ENCODE peak calls at places on chromosomes 4 and X, in five cellular contexts. J is H9, E is pancreas, C is heart right ventricle, W is ovary. K is an unnamed sample.

GRCh38 chrX:152989292-152989658 is 4.6 kb downstream of the PNMA5 start:
- DNase-seq in J (no peak), E (no peak), C (no peak), W (no peak), K (no peak)

GRCh38 chr4:118367872-118368271 is 15.1 kb upstream of the PRSS12 start:
- DNase-seq in J (no peak), E (no peak), C (no peak), W (no peak), K (no peak)

GRCh38 chrX:49053223-49054072 is 5.4 kb upstream of the CCDC120 start:
- DNase-seq in J (peak; percentile 79), E (peak; percentile 84), C (no peak), W (peak; percentile 72), K (peak; percentile 50)

GRCh38 chr4:13615162-13615561 is 12.4 kb downstream of the BOD1L1 start:
- DNase-seq in J (no peak), E (no peak), C (no peak), W (no peak), K (no peak)

GRCh38 chr4:83334425-83335241 is at the start of gene HPSE:
- DNase-seq in J (peak; percentile 93), E (peak; percentile 79), C (peak; percentile 63), W (peak; percentile 81), K (peak; percentile 84)

GRCh38 chr4:85669992-85670548 is 195.1 kb downstream of the ARHGAP24 start:
- DNase-seq in J (no peak), E (no peak), C (no peak), W (no peak), K (no peak)

GRCh38 chr4:10761903-10762302 is 77.3 kb upstream of the CLNK start:
- DNase-seq in J (no peak), E (no peak), C (no peak), W (no peak), K (no peak)

GRCh38 chrX:39725928-39726619 is 371.7 kb downstream of the BCOR start:
- DNase-seq in J (no peak), E (no peak), C (no peak), W (no peak), K (no peak)

GRCh38 chr4:166073783-166074182 is 200.7 kb downstream of the TLL1 start:
- DNase-seq in J (no peak), E (no peak), C (no peak), W (no peak), K (no peak)

GRCh38 chr4:54998991-54999390 is 126.4 kb downstream of the KDR start:
- DNase-seq in J (no peak), E (no peak), C (no peak), W (no peak), K (no peak)

GRCh38 chrX:125952973-125953372 is 213.1 kb downstream of the DCAF12L2 start:
- DNase-seq in J (no peak), E (no peak), C (no peak), W (no peak), K (no peak)

GRCh38 chr4:188110741-188111458 is 1.5 kb upstream of the TRIML2 start:
- DNase-seq in J (no peak), E (no peak), C (no peak), W (no peak), K (no peak)

GRCh38 chr4:184756399-184756798 is 22.5 kb upstream of the CENPU start:
- DNase-seq in J (no peak), E (no peak), C (no peak), W (no peak), K (no peak)

DNA sequence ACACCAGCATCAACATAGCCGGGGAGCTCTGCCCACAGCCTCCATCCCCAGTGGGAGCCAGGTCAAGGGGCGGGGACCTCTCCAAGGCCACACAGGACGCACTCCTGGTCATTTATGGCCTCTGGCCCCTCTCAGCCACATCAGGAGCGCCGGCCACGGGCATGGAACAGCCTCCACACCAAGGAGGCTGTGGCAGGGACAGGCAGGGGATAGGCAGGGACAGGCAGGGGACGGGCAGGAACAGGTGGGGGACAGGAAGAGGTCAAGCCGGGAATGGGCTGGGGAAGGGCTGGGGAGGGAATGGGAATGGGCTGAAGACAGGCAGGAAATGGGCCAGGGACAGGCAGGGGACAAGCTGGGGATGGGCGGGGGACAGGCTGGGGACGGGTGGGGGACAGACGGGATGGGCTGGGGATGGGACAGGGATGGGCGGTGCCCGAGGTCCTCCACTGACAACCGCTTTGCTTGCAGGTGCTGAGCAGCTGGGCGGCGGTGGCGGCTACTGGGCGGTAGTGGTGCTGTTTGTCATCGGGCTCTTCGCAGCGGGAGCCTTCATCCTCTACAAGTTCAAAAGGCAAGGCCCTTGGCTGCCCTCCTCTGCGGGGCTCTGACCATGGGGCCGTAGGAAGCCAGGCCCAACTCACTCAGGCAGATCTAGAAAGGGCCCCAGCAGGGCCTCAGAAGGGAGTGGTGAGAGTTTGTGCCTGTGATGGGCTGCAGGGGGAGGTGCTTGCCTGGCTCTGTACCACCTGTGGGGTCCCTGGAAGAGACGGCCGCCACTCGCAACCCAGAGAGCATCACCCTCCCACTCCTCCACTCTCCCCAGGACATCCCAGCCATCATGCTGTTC is 205.6 kb downstream of the AFAP1 start:
- DNase-seq in J (no peak), E (peak; percentile 65), C (no peak), W (no peak), K (peak; percentile 11)
- TF ChIP-seq CTCF in J (no peak), E (no peak), C (no peak), W (no peak), K (no peak)

GRCh38 chrX:146054311-146054710 is 236.7 kb downstream of the SLITRK2 start:
- DNase-seq in J (no peak), E (no peak), C (no peak), W (no peak), K (no peak)
- H3K9me3 ChIP-seq in J (peaks cover 39% of the 10 kb centered on the region), E (no peaks in the 10 kb centered on the region), C (no peaks in the 10 kb centered on the region), W (no peaks in the 10 kb centered on the region), K (no peaks in the 10 kb centered on the region)

GRCh38 chr4:173174184-173175156 is 5.9 kb downstream of the GALNT7 start:
- DNase-seq in J (no peak), E (no peak), C (no peak), W (no peak), K (no peak)
- H3K4me1 ChIP-seq in J (peaks cover 34% of the 10 kb centered on the region), E (peaks cover 5% of the 10 kb centered on the region), C (peaks cover 3% of the 10 kb centered on the region), W (peaks cover 2% of the 10 kb centered on the region), K (peaks cover 19% of the 10 kb centered on the region)

GRCh38 chr4:126582737-126583136 is 1050.0 kb upstream of the INTU start:
- DNase-seq in J (peak; percentile 64), E (peak; percentile 17), C (no peak), W (no peak), K (no peak)
- TF ChIP-seq CTCF in J (peak; percentile 57), E (no peak), C (no peak), W (no peak), K (no peak)

GRCh38 chr4:632391-632790 is 7.0 kb downstream of the PDE6B start:
- DNase-seq in J (peak; percentile 13), E (no peak), C (no peak), W (no peak), K (no peak)
- H3K9me3 ChIP-seq in J (no peaks in the 10 kb centered on the region), E (no peaks in the 10 kb centered on the region), C (no peaks in the 10 kb centered on the region), W (no peaks in the 10 kb centered on the region), K (peaks cover 12% of the 10 kb centered on the region)

DNA sequence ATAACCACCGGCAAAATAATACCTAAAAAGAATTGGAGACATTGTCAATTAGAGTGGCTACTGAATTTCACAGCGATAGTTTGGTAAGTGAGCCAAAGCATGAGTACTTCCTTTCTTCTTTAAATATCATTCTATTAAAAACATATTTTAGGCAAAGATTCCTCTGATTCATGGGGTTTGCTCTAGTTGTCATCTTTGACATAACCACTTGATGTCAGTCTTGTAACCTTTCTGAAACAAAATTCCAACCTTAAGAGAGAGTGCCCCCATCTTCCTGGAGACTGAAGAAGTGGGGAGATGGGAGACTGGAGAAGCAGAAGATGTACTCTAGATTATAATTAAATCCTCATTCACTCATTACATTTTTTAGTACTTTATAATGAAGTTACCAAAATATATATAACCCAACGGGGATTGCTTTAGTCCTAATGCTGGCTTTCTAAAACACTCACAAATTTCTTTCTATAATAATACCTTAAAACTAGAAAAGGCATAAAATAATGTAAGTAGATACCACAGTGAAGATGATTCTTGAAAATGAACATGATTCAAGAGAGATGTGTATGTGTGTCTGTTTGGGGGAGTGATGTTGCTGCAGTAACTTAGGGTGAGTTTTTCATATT is 96.4 kb downstream of the EMCN start:
- DNase-seq in J (no peak), E (no peak), C (no peak), W (no peak), K (no peak)
- H3K4me1 ChIP-seq in J (no peaks in the 10 kb centered on the region), E (no peaks in the 10 kb centered on the region), C (no peaks in the 10 kb centered on the region), W (peaks cover 1% of the 10 kb centered on the region), K (peaks cover 19% of the 10 kb centered on the region)